ENCODE peak calls at places on chromosomes 12 and 14, in seven cellular contexts. H is GM23338, Q is spleen, W is upper lobe of right lung, P is esophagus muscularis mucosa, O is fibroblast of lung, C is heart left ventricle. S is an unnamed sample. For H3K36me3, the result is how much of the 10 kb centered on the place peaks cover.

GRCh38 chr12:94186461-94187237 is 38.3 kb downstream of the PLXNC1 start:
- DNase-seq in H (peak), Q (no peak), W (peak), P (no peak), O (peak), C (peak), S (no peak)

GRCh38 chr12:131415781-131416180 is 295.1 kb upstream of the SFSWAP start:
- DNase-seq in H (peak), Q (no peak), W (no peak), P (no peak), O (no peak), C (no peak), S (no peak)

GRCh38 chr12:19428261-19428660 is 11.0 kb upstream of the AEBP2 start:
- DNase-seq in H (no peak), Q (no peak), W (no peak), P (no peak), O (no peak), C (no peak), S (no peak)

GRCh38 chr12:48995061-48995879 is 3.9 kb downstream of the DDN start:
- DNase-seq in H (peak), Q (peak), W (peak), P (peak), O (peak), C (peak), S (no peak)

GRCh38 chr14:46540986-46541385 is 110.6 kb downstream of the RPL10L start:
- DNase-seq in H (no peak), Q (no peak), W (no peak), P (no peak), O (no peak), C (no peak), S (no peak)

GRCh38 chr12:15662303-15662980 is 126.7 kb downstream of the EPS8 start:
- DNase-seq in H (no peak), Q (no peak), W (no peak), P (no peak), O (peak), C (no peak), S (no peak)

GRCh38 chr14:81363746-81364400 is 36.3 kb downstream of the STON2 start:
- DNase-seq in H (no peak), Q (no peak), W (no peak), P (no peak), O (peak), C (no peak), S (no peak)

GRCh38 chr14:55404170-55404569 is 7.5 kb downstream of the ATG14 start:
- DNase-seq in H (no peak), Q (no peak), W (no peak), P (no peak), O (no peak), C (no peak), S (no peak)

GRCh38 chr12:19382111-19382526 is 57.2 kb upstream of the AEBP2 start:
- DNase-seq in H (peak), Q (peak), W (peak), P (no peak), O (peak), C (no peak), S (no peak)

GRCh38 chr12:65868133-65868705 is 43.9 kb downstream of the HMGA2 start:
- DNase-seq in H (no peak), Q (no peak), W (no peak), P (no peak), O (peak), C (no peak), S (no peak)

GRCh38 chr12:108373111-108373510 is 34.0 kb upstream of the CMKLR1 start:
- DNase-seq in H (peak), Q (no peak), W (no peak), P (no peak), O (no peak), C (no peak), S (no peak)

GRCh38 chr12:46373303-46374182 is 970 bp upstream of the SLC38A2 start:
- DNase-seq in H (peak), Q (peak), W (peak), P (no peak), O (peak), C (peak), S (peak)

GRCh38 chr14:65257405-65257804 is 155.1 kb upstream of the MAX start:
- DNase-seq in H (no peak), Q (no peak), W (no peak), P (no peak), O (no peak), C (no peak), S (no peak)

GRCh38 chr12:88036368-88036965 is 7.3 kb upstream of the C12orf50 start:
- DNase-seq in H (no peak), Q (no peak), W (no peak), P (no peak), O (peak), C (no peak), S (no peak)

GRCh38 chr14:51335521-51335920 is 95.5 kb downstream of the TMX1 start:
- DNase-seq in H (no peak), Q (no peak), W (no peak), P (peak), O (no peak), C (peak), S (no peak)

GRCh38 chr12:114411081-114411836 is 5.3 kb upstream of the TBX5 start:
- DNase-seq in H (no peak), Q (no peak), W (no peak), P (no peak), O (peak), C (no peak), S (no peak)

GRCh38 chr12:67275380-67275913 is 6.3 kb downstream of the CAND1 start:
- DNase-seq in H (no peak), Q (no peak), W (no peak), P (no peak), O (no peak), C (no peak), S (no peak)

GRCh38 chr12:57092876-57093411 is 4.0 kb downstream of the NAB2 start:
- DNase-seq in H (no peak), Q (no peak), W (peak), P (no peak), O (no peak), C (no peak), S (no peak)

GRCh38 chr12:89299951-89300350 is 52.4 kb downstream of the DUSP6 start:
- DNase-seq in H (no peak), Q (no peak), W (no peak), P (no peak), O (no peak), C (no peak), S (no peak)

GRCh38 chr12:131380220-131380957 is 330.5 kb upstream of the SFSWAP start:
- DNase-seq in H (no peak), Q (no peak), W (peak), P (no peak), O (no peak), C (no peak), S (no peak)

GRCh38 chr14:93957751-93958566 is 18.4 kb downstream of the ASB2 start:
- DNase-seq in H (no peak), Q (no peak), W (no peak), P (no peak), O (no peak), C (no peak), S (no peak)

GRCh38 chr14:52876311-52876710 is 74.5 kb downstream of the FERMT2 start:
- DNase-seq in H (peak), Q (no peak), W (no peak), P (no peak), O (peak), C (no peak), S (no peak)

GRCh38 chr14:104865631-104866441 is 768 bp downstream of the CEP170B start:
- DNase-seq in H (peak), Q (peak), W (peak), P (no peak), O (peak), C (no peak), S (peak)

GRCh38 chr14:78092040-78092439 is 78.1 kb upstream of the NRXN3 start:
- DNase-seq in H (no peak), Q (no peak), W (no peak), P (no peak), O (no peak), C (no peak), S (no peak)

GRCh38 chr14:62003701-62004100 is 241.5 kb downstream of the SNAPC1 start:
- DNase-seq in H (no peak), Q (no peak), W (no peak), P (no peak), O (no peak), C (no peak), S (no peak)

GRCh38 chr12:32896438-32897275 is at the start of gene PKP2:
- DNase-seq in H (peak), Q (peak), W (peak), P (no peak), O (no peak), C (peak), S (peak)

GRCh38 chr14:32403688-32404087 is 74.6 kb downstream of the AKAP6 start:
- DNase-seq in H (no peak), Q (no peak), W (no peak), P (no peak), O (no peak), C (no peak), S (no peak)

GRCh38 chr14:101020971-101021370 is 117.4 kb upstream of the RTL1 start:
- DNase-seq in H (no peak), Q (peak), W (peak), P (peak), O (no peak), C (no peak), S (no peak)

GRCh38 chr14:58898655-58899316 is 261.0 kb downstream of the DACT1 start:
- DNase-seq in H (no peak), Q (no peak), W (no peak), P (no peak), O (peak), C (no peak), S (no peak)

GRCh38 chr12:117155278-117156060 is 34.8 kb downstream of the FBXO21 start:
- DNase-seq in H (peak), Q (peak), W (peak), P (no peak), O (peak), C (peak), S (peak)

GRCh38 chr12:84136862-84137367 is 775.7 kb downstream of the SLC6A15 start:
- DNase-seq in H (no peak), Q (no peak), W (no peak), P (no peak), O (peak), C (no peak), S (no peak)

GRCh38 chr12:77062846-77063461 is 2.4 kb downstream of the E2F7 start:
- DNase-seq in H (no peak), Q (no peak), W (no peak), P (no peak), O (peak), C (no peak), S (no peak)

GRCh38 chr14:22824711-22825359 is 4.9 kb upstream of the MRPL52 start:
- DNase-seq in H (no peak), Q (peak), W (no peak), P (no peak), O (peak), C (no peak), S (no peak)

GRCh38 chr12:6188954-6189353 is 11.2 kb upstream of the CD9 start:
- DNase-seq in H (no peak), Q (no peak), W (no peak), P (no peak), O (no peak), C (no peak), S (no peak)

GRCh38 chr12:47349102-47349769 is 269.5 kb upstream of the AMIGO2 start:
- DNase-seq in H (no peak), Q (no peak), W (no peak), P (no peak), O (no peak), C (no peak), S (no peak)

GRCh38 chr12:76621582-76622024 is 62.0 kb upstream of the OSBPL8 start:
- DNase-seq in H (peak), Q (no peak), W (no peak), P (peak), O (peak), C (no peak), S (peak)

GRCh38 chr12:100767950-100768349 is 26.6 kb upstream of the ANO4 start:
- DNase-seq in H (no peak), Q (no peak), W (no peak), P (no peak), O (no peak), C (no peak), S (no peak)

GRCh38 chr14:31090872-31091764 is 64.9 kb upstream of the STRN3 start:
- DNase-seq in H (no peak), Q (no peak), W (no peak), P (no peak), O (peak), C (no peak), S (no peak)

DNA sequence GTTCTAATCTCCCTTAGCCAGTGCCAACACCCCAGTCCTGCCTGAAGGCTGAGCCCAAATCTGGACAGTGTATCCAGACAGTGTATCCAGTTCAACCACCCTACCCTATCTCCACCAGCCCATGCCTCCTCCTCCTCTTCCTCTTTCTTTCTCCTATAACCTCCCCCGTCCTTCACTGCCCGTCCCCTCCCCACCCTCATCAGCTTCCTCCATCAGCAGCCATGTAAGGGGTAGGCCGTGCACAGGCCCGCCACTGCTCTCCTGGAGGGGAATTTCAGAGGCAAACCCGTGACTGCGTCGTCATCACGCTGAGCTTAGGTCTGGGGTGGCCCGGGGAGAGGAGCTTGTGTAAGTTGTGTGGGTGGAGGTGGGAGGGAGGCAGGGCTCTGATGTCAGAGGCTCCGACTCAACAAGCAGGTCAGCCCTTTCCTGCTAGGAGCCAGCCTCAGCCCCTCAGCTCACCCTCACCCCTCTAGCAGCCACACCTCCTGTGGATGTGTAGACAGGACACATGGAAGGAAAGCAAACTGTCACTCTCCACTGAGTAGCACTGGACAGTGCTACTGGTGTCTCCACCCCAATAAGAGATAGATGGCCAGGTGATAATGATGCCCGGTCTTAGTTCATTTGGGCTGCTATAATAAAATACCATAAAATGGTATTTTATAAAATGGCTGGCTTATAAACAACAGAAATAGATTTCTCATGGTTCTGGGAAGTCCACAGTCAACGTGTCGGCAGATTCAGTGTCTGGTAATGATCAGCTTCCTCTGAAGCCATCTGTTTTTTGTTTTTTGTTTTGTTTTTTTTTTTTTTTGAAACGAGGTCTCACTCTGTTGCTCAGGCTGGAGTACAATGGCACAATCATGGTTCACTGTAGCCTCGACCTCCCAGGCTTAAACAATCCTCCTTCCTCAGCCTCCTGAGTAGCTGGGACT is 50.4 kb downstream of the IRF2BPL start:
- DNase-seq in H (no peak), Q (peak), W (peak), P (no peak), O (peak), C (peak), S (peak)
- H3K27ac ChIP-seq in H (no peak), Q (no peak), W (peak), P (no peak), O (no peak), C (peak), S (peak)

DNA sequence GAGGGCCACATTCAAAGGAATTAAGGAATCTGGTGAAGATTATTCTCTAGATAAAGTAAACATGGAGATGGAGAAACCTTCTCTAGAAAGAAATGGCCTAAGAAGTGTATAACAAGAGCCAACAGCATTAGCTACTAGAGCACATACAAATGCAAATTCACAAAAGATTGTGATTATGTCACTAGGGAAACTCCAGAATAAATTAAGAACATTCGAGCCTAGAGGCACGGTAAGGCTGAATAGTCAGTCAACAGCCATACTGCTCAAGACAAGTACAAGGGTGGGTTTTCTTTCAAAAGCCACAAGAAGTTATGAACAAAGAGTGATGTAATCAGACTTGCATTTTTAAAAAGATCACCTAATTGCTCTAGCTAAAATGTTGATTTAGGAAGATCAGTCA is 25.4 kb downstream of the PPP4R3A start:
- DNase-seq in H (no peak), Q (no peak), W (no peak), P (no peak), O (no peak), C (no peak), S (no peak)
- H3K36me3 ChIP-seq in H (under half), Q (half or more), W (half or more), P (under half), O (under half), C (under half), S (half or more)

DNA sequence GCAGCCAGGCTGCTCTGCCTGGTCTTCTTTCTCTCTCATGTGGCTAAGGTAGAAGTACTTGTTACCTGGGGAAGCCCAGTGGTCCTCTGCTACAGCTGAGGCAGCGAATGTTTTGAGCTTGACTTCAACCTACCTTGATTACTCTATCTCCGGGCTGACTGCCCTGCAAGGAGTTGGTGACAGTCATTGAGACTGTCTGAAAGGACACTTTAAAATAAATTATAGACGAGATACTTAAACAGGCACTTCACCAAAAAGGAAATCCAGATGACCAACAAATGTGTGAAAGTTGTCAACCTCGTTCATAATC is 474 bp upstream of the CIT start:
- DNase-seq in H (no peak), Q (no peak), W (no peak), P (no peak), O (no peak), C (no peak), S (no peak)
- H3K27ac ChIP-seq in H (no peak), Q (no peak), W (no peak), P (no peak), O (peak), C (no peak), S (peak)

DNA sequence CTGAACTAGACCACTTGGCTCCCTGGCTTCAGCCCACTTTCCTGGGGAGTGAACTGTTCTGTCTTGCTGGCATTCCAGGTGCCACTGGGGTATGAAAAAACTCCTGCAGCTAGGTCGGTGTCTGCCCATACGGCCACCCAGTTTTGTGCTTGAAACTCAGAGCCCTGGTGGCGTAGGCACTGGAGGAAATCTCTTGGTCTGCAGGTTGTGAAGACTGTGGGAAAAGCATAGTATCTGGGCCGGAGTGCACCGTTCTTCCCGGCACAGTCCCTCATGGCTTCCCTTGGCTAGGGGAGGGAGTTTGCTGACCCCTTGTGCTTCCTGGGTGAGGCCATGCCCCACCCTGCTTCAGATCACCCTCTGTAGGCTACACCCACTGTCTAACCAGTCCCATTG is 33.8 kb downstream of the TRAFD1 start:
- DNase-seq in H (no peak), Q (peak), W (peak), P (no peak), O (no peak), C (no peak), S (no peak)
- H3K36me3 ChIP-seq in H (under half), Q (half or more), W (under half), P (half or more), O (under half), C (under half), S (under half)

GRCh38 chr14:99534863-99535262 is 53.7 kb downstream of the CCNK start:
- DNase-seq in H (no peak), Q (no peak), W (no peak), P (no peak), O (no peak), C (no peak), S (no peak)
- H3K27ac ChIP-seq in H (no peak), Q (no peak), W (no peak), P (peak), O (no peak), C (no peak), S (no peak)

DNA sequence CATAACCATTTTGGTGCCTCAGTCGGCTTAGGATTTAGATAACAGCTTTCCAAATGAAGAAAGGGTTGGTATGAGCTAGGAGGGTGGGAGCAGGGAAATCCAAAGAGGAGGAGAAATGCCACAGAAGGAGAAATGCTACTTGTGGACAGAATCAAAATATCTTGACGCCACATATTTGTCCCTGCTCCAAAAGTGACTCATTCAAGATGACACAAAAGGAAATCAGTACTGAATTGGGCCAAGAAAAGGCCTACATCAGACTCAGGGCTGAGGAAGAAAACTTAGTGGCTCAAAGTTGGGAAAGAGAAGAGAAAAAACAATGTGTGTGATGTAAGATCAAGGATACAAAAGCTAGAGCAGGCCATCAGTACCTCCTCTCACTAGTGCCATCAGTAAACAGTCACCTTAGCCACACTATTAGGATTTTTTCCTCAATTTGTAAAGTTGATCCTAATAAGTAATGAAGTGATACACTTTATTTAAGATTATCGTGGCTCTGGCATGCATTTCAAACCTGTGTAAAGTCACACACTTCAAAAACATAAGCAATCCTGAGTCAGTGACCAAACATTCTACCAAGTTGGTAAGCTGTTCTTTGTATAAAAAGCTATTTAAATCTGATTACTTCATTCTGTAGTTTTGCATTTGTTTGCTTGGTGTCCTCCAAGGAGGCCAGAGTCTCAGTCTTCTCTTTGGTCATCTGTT is 52.5 kb upstream of the VPS33A start:
- DNase-seq in H (no peak), Q (no peak), W (no peak), P (no peak), O (peak), C (no peak), S (no peak)
- H3K36me3 ChIP-seq in H (under half), Q (half or more), W (half or more), P (half or more), O (under half), C (under half), S (half or more)

GRCh38 chr12:79563021-79563739 is 127.6 kb downstream of the PAWR start:
- DNase-seq in H (no peak), Q (no peak), W (no peak), P (no peak), O (no peak), C (no peak), S (no peak)
- H3K27ac ChIP-seq in H (no peak), Q (no peak), W (no peak), P (no peak), O (no peak), C (no peak), S (no peak)

S was measured in CD4-positive, CD25-positive, alpha-beta regulatory T cell.